ENCODE peak calls at places on chromosomes 3 and 15, in eight cellular contexts. G is stimulated activated CD8-positive, alpha-beta memory T cell treated with anti-CD3 and anti-CD28 coated beads, Interleukin-4, amount 100 ng/mL, for 4 hours; U is activated gamma-delta T cell treated with Interleukin-2 at 50 U/mL for 16 hours; S is NCI-H2081; J is RWPE1; F is spleen; K is GOT3; Q is hippocampal formation. D is an unnamed sample.

GRCh38 chr3:22401499-22401898 is 650.5 kb upstream of the ZNF385D start:
- DNase-seq in K (no peak), F (no peak), S (no peak), J (no peak), Q (no peak), G (no peak), U (no peak), D (no peak)

GRCh38 chr3:54874816-54875556 is 52.9 kb downstream of the LRTM1 start:
- DNase-seq in G (no peak), K (no peak), Q (no peak), F (no peak), U (no peak), J (no peak), S (no peak), D (no peak)

GRCh38 chr3:25468866-25469319 is 40.8 kb downstream of the RARB start:
- DNase-seq in K (no peak), F (peak; percentile 81), G (no peak), Q (peak; percentile 5), J (no peak), S (no peak), U (no peak), D (no peak)

GRCh38 chr15:59550961-59551360 is 60.6 kb upstream of the GCNT3 start:
- DNase-seq in Q (no peak), K (no peak), G (no peak), J (no peak), F (no peak), S (peak; percentile 39), U (no peak), D (no peak)

GRCh38 chr15:61115679-61116078 is 113.4 kb downstream of the RORA start:
- DNase-seq in G (no peak), U (no peak), F (no peak), S (no peak), J (no peak), K (no peak), Q (no peak), D (no peak)

GRCh38 chr3:11282250-11283125 is 10.3 kb downstream of the ATG7 start:
- DNase-seq in Q (peak; percentile 74), K (no peak), J (no peak), U (no peak), G (no peak), F (no peak), S (peak; percentile 1), D (no peak)

GRCh38 chr15:73781038-73781925 is 28.1 kb upstream of the INSYN1 start:
- DNase-seq in S (peak; percentile 4), Q (no peak), J (peak; percentile 36), F (no peak), U (no peak), K (no peak), G (no peak), D (no peak)

GRCh38 chr3:189908646-189909045 is 212.1 kb downstream of the P3H2 start:
- DNase-seq in Q (no peak), U (no peak), S (no peak), G (no peak), F (no peak), K (no peak), J (peak; percentile 75), D (no peak)

GRCh38 chr3:129892857-129893615 is 475 bp downstream of the TMCC1 start:
- DNase-seq in F (peak; percentile 95), U (peak; percentile 78), K (peak; percentile 43), G (peak; percentile 57), Q (peak; percentile 76), S (peak; percentile 88), J (peak; percentile 22), D (peak; percentile 40)

GRCh38 chr3:197021729-197022404 is 7.8 kb downstream of the MELTF start:
- DNase-seq in G (no peak), K (no peak), S (no peak), U (no peak), F (peak; percentile 47), Q (no peak), J (no peak), D (no peak)

GRCh38 chr3:117035785-117036184 is 326.2 kb downstream of the TUSC7 start:
- DNase-seq in Q (no peak), J (no peak), K (no peak), F (no peak), U (no peak), G (no peak), S (no peak), D (no peak)